ENCODE peak calls at places on chromosomes 12 and 14, in ten cellular contexts. X is psoas muscle, Z is HFFc6, H is ascending aorta, D is progenitor cell of endocrine pancreas, V is testis, Q is HFF-Myc, I is pancreas, C is GM10248, W is nephron progenitor cell. M is an unnamed sample.

GRCh38 chr12:105347486-105347885 is 17.0 kb downstream of the C12orf75 start:
- DNase-seq in X (no peak), Z (no peak), H (no peak), D (no peak), V (no peak), Q (no peak), I (no peak), C (no peak), W (no peak), M (no peak)

GRCh38 chr12:6330999-6331714 is 10.7 kb downstream of the TNFRSF1A start:
- DNase-seq in X (no peak), Z (no peak), H (no peak), D (no peak), V (no peak), Q (no peak), I (no peak), C (no peak), W (no peak), M (no peak)

GRCh38 chr12:70255311-70255710 is 12.1 kb downstream of the CNOT2 start:
- DNase-seq in X (no peak), Z (peak), H (no peak), D (no peak), V (no peak), Q (no peak), I (no peak), C (no peak), W (no peak), M (no peak)

GRCh38 chr12:132131229-132131628 is 12.9 kb downstream of the DDX51 start:
- DNase-seq in X (no peak), Z (no peak), H (no peak), D (no peak), V (peak), Q (no peak), I (no peak), C (no peak), W (no peak), M (no peak)

GRCh38 chr14:102945346-102946130 is 23.1 kb downstream of the AMN start:
- DNase-seq in X (no peak), Z (no peak), H (no peak), D (no peak), V (no peak), Q (no peak), I (no peak), C (no peak), W (no peak), M (no peak)

GRCh38 chr12:93805736-93806141 is 128.6 kb downstream of the CRADD start:
- DNase-seq in X (no peak), Z (no peak), H (no peak), D (no peak), V (no peak), Q (no peak), I (no peak), C (no peak), W (no peak), M (no peak)

GRCh38 chr12:106493531-106493930 is 89.3 kb upstream of the RFX4 start:
- DNase-seq in X (no peak), Z (no peak), H (no peak), D (no peak), V (no peak), Q (no peak), I (no peak), C (no peak), W (no peak), M (no peak)

GRCh38 chr14:51939727-51940126 is 49.6 kb upstream of the RTRAF start:
- DNase-seq in X (no peak), Z (no peak), H (no peak), D (no peak), V (no peak), Q (no peak), I (no peak), C (no peak), W (no peak), M (no peak)

GRCh38 chr12:110836291-110836690 is 10.5 kb upstream of the CCDC63 start:
- DNase-seq in X (no peak), Z (no peak), H (no peak), D (no peak), V (no peak), Q (no peak), I (no peak), C (no peak), W (no peak), M (no peak)

GRCh38 chr14:101235042-101235871 is 326.0 kb upstream of the DIO3 start:
- DNase-seq in X (peak), Z (peak), H (peak), D (peak), V (peak), Q (no peak), I (peak), C (peak), W (peak), M (no peak)

GRCh38 chr14:46490150-46490769 is 161.3 kb downstream of the RPL10L start:
- DNase-seq in X (no peak), Z (no peak), H (no peak), D (no peak), V (peak), Q (no peak), I (no peak), C (peak), W (no peak), M (no peak)

GRCh38 chr14:69242311-69243224 is 17.4 kb upstream of the GALNT16 start:
- DNase-seq in X (no peak), Z (peak), H (peak), D (peak), V (peak), Q (peak), I (no peak), C (peak), W (peak), M (no peak)

GRCh38 chr12:8466171-8466692 is 10.5 kb downstream of the CLEC6A start:
- DNase-seq in X (no peak), Z (no peak), H (no peak), D (no peak), V (no peak), Q (no peak), I (no peak), C (no peak), W (no peak), M (no peak)

GRCh38 chr12:50452795-50453194 is 52.0 kb upstream of the DIP2B start:
- DNase-seq in X (no peak), Z (no peak), H (no peak), D (no peak), V (no peak), Q (no peak), I (no peak), C (no peak), W (no peak), M (no peak)

GRCh38 chr12:101498252-101498651 is 23.1 kb downstream of the SPIC start:
- DNase-seq in X (no peak), Z (no peak), H (no peak), D (no peak), V (no peak), Q (no peak), I (no peak), C (no peak), W (no peak), M (no peak)

GRCh38 chr14:75188520-75189267 is 12.3 kb upstream of the TMED10 start:
- DNase-seq in X (no peak), Z (no peak), H (peak), D (no peak), V (peak), Q (no peak), I (peak), C (no peak), W (no peak), M (no peak)

GRCh38 chr14:34845869-34846268 is 29.3 kb downstream of the BAZ1A start:
- DNase-seq in X (no peak), Z (no peak), H (no peak), D (no peak), V (no peak), Q (no peak), I (no peak), C (no peak), W (no peak), M (no peak)

GRCh38 chr12:2884810-2885209 is 5.9 kb upstream of the TULP3 start:
- DNase-seq in X (no peak), Z (no peak), H (no peak), D (no peak), V (no peak), Q (no peak), I (no peak), C (no peak), W (no peak), M (no peak)

GRCh38 chr12:66335746-66336145 is 33.5 kb downstream of the HELB start:
- DNase-seq in X (no peak), Z (no peak), H (no peak), D (no peak), V (no peak), Q (no peak), I (no peak), C (no peak), W (no peak), M (no peak)

GRCh38 chr14:68247867-68248266 is 428.3 kb downstream of the RAD51B start:
- DNase-seq in X (no peak), Z (no peak), H (no peak), D (no peak), V (no peak), Q (no peak), I (no peak), C (no peak), W (no peak), M (no peak)

GRCh38 chr12:5733136-5733755 is 211.8 kb downstream of the ANO2 start:
- DNase-seq in X (no peak), Z (no peak), H (no peak), D (no peak), V (no peak), Q (no peak), I (no peak), C (no peak), W (no peak), M (no peak)

GRCh38 chr14:92470215-92470614 is 43.4 kb upstream of the RIN3 start:
- DNase-seq in X (no peak), Z (peak), H (no peak), D (no peak), V (no peak), Q (peak), I (no peak), C (no peak), W (no peak), M (no peak)

GRCh38 chr12:42128327-42128726 is 16.3 kb downstream of the GXYLT1 start:
- DNase-seq in X (no peak), Z (no peak), H (no peak), D (no peak), V (no peak), Q (no peak), I (no peak), C (no peak), W (no peak), M (no peak)

GRCh38 chr14:88380405-88380804 is 5.1 kb upstream of the SPATA7 start:
- DNase-seq in X (no peak), Z (no peak), H (no peak), D (no peak), V (no peak), Q (no peak), I (no peak), C (peak), W (no peak), M (no peak)

GRCh38 chr14:96589577-96589976 is 87.4 kb downstream of the PAPOLA start:
- DNase-seq in X (no peak), Z (no peak), H (no peak), D (no peak), V (peak), Q (no peak), I (no peak), C (no peak), W (no peak), M (no peak)

GRCh38 chr12:109840349-109841073 is 7.3 kb upstream of the TRPV4 start:
- DNase-seq in X (no peak), Z (no peak), H (no peak), D (no peak), V (no peak), Q (no peak), I (no peak), C (no peak), W (peak), M (no peak)

GRCh38 chr14:100015251-100015655 is 50.0 kb upstream of the EVL start:
- DNase-seq in X (no peak), Z (no peak), H (no peak), D (no peak), V (no peak), Q (no peak), I (no peak), C (peak), W (no peak), M (no peak)

GRCh38 chr12:56987551-56988053 is 18.7 kb downstream of the ZBTB39 start:
- DNase-seq in X (peak), Z (peak), H (peak), D (peak), V (peak), Q (peak), I (peak), C (peak), W (peak), M (peak)

DNA sequence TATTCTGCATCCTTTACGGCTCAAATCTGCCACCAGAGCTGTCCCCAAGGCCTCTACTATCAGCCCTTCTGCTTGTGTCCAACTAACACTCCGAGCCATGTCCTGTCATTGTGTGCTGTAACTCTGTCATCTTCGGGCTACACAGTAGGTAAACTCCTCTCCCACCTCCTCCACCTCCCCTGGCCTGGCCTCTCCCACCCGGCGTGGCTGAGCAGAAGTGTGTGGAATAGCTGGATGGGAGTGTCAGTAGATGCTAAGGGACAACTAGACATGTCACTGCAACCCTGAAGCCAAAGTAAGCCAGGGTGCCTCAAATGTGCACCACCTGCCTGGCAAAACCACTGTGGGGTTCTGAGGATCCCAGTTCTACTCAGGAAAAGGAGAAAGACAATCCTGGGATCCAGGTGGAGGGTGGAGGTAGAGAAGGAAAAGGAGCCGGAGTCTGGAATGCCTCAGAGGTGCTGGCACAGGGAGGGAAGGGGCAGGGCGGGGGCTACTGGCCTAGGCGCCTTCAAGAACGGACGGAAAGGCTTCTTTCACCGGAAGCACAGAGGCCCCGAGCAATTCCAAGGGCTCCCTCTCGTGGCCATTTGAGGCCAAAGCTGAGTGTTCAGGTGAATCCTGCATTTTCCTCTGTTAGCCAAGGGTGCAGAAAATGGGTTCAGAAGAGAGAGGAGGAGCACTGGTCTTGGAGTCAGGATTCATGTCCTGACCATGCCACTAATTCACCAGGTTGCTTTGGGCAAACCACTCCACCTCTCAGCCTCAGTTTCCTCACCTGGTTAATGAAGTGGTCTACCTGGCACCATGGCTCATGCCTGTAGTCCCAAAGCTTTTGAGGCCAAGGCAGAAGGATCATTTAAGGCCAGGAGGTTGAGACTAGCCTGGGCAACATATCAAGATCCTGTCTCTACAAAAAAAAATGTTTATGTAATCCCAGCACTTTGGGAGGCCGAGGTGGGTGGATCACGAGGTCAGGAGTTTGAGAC is 20.5 kb upstream of the FAM181A start:
- DNase-seq in X (no peak), Z (peak), H (peak), D (peak), V (peak), Q (no peak), I (no peak), C (peak), W (peak), M (no peak)
- TF ChIP-seq CTCF in X (peak), Z (peak), H (peak), D (peak), V (peak), Q (peak), I (peak), C (peak), W (peak), M (peak)

DNA sequence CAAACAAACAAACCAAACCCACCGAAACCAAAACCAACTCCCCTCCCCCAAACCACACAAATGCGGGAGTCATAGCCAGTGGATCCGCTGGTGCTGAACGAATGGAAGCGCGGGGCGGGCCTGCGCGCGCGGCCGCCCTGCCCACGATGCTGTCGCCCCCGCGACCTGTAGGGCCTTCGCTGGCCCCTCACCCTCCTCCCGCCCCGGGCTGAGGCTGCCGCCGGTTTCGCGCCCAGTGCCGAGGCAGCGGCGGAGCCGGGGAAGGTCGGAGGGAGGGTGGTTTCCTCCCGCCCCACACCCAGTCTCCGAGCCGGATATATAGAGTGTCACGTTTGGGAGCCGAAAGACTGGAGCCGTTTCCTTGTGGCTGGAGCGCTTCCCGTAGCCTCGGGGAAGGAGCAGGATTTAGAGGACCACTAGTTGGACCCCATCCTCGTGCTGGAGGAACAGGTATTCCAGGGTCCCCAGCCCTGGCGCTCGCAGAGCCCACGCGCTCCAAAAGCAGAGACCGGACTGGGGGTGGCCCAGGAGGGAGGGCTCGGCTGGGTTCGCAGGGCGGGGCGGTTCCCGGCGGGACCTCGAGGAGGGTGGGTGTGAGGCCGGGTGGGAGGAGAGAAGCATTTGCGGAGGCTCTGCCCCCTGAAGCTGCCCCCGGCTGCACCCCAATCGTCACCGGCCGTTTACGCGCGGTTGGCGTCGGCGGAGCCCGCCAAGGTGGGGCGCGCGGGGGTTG is at the start of gene FAR2:
- DNase-seq in X (peak), Z (no peak), H (no peak), D (peak), V (peak), Q (no peak), I (no peak), C (peak), W (peak), M (peak)
- TF ChIP-seq CTCF in X (no peak), Z (no peak), H (no peak), D (no peak), V (no peak), Q (no peak), I (no peak), C (no peak), W (no peak), M (no peak)

GRCh38 chr12:102880783-102881182 is 36.3 kb downstream of the PAH start:
- DNase-seq in X (no peak), Z (no peak), H (no peak), D (no peak), V (no peak), Q (no peak), I (no peak), C (no peak), W (no peak), M (no peak)
- TF ChIP-seq CTCF in X (no peak), Z (no peak), H (no peak), D (no peak), V (no peak), Q (no peak), I (no peak), C (no peak), W (no peak), M (no peak)

GRCh38 chr14:97916669-97917068 is 1119.5 kb downstream of the VRK1 start:
- DNase-seq in X (no peak), Z (no peak), H (no peak), D (no peak), V (no peak), Q (no peak), I (no peak), C (no peak), W (no peak), M (no peak)
- TF ChIP-seq CTCF in X (no peak), Z (no peak), H (no peak), D (no peak), V (no peak), Q (no peak), I (no peak), C (no peak), W (no peak), M (no peak)

GRCh38 chr12:18589316-18589715 is 148.5 kb downstream of the PLCZ1 start:
- DNase-seq in X (no peak), Z (peak), H (no peak), D (no peak), V (no peak), Q (no peak), I (no peak), C (no peak), W (no peak), M (no peak)
- TF ChIP-seq CTCF in X (no peak), Z (peak), H (no peak), D (no peak), V (no peak), Q (no peak), I (no peak), C (no peak), W (no peak), M (no peak)

GRCh38 chr14:73725116-73726024 is 11.2 kb upstream of the PNMA1 start:
- DNase-seq in X (peak), Z (no peak), H (peak), D (no peak), V (no peak), Q (no peak), I (no peak), C (no peak), W (no peak), M (no peak)

GRCh38 chr14:73722581-73722980 is 8.4 kb upstream of the PNMA1 start:
- DNase-seq in X (no peak), Z (no peak), H (peak), D (no peak), V (no peak), Q (no peak), I (no peak), C (no peak), W (no peak), M (no peak)

GRCh38 chr14:73723411-73723798 is 9.2 kb upstream of the PNMA1 start:
- DNase-seq in X (no peak), Z (peak), H (no peak), D (no peak), V (no peak), Q (no peak), I (no peak), C (no peak), W (no peak), M (no peak)

GRCh38 chr14:73724696-73725095 is 10.5 kb upstream of the PNMA1 start:
- DNase-seq in X (no peak), Z (no peak), H (no peak), D (no peak), V (no peak), Q (no peak), I (no peak), C (no peak), W (no peak), M (no peak)

DNA sequence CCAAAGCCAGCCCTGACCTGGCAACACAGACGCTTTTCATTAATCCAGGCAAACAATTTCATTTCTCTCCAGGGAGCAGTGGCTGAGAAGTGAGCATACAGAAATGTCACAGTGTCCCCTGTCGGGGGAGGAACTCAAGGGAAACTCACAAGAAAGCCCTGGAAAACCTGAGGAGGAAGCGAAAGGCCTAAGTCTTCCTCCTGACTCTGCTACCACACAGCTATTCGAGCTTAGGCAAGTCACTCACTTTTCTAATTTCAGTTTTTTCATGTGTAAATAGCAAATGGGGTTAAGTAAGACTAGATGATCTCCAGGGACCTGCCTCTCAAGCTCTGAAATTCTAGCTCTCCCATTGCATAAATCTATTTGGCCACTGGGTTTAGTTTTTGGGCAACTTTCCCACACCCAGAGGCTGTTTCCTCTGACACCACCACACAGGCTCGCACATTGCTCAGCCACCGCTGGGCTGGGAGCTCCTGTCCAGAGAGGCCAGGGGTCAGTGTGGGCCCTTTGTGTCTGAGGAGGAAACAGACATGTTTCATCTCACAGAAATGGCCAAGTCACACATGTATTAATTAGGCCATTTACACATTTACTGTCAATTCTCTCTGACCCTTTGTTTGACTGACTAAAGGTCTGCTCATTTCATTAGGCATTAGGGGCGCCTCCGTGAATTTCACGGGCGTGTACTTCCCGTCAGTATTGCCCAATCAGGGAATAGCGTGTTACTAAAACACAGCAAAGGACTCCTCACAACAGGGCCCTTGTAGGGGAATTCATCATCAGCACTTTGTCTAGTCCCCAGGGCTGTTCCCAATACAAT is 9.8 kb upstream of the PNMA1 start:
- DNase-seq in X (peak), Z (peak), H (peak), D (no peak), V (peak), Q (peak), I (no peak), C (no peak), W (no peak), M (no peak)
- TF ChIP-seq CTCF in X (peak), Z (peak), H (no peak), D (no peak), V (peak), Q (no peak), I (no peak), C (no peak), W (no peak), M (no peak)

M was measured in natural killer cell.